ENCODE peak calls at places on chromosomes 16 and 17, in seven cellular contexts. One of them, this sample, is unnamed. For H3K4me1, the result is how much of the 10 kb centered on the place peaks cover.

GRCh38 chr16:55297062-55297909 is 26.7 kb upstream of the IRX6 start:
- DNase-seq in esophagus squamous epithelium: no peak
- DNase-seq in psoas muscle: peak
- DNase-seq in body of pancreas: no peak
- DNase-seq in hepatocyte: no peak
- DNase-seq in mammary epithelial cell: peak
- DNase-seq in heart left ventricle: no peak
- DNase-seq in this sample: no peak

GRCh38 chr16:12062343-12063003 is 85.9 kb downstream of the SNX29 start:
- DNase-seq in esophagus squamous epithelium: peak
- DNase-seq in body of pancreas: no peak
- DNase-seq in hepatocyte: no peak
- DNase-seq in psoas muscle: peak
- DNase-seq in mammary epithelial cell: peak
- DNase-seq in heart left ventricle: peak
- DNase-seq in this sample: peak

GRCh38 chr16:84198401-84198800 is 7.4 kb downstream of the ADAD2 start:
- DNase-seq in heart left ventricle: no peak
- DNase-seq in hepatocyte: no peak
- DNase-seq in body of pancreas: no peak
- DNase-seq in mammary epithelial cell: peak
- DNase-seq in esophagus squamous epithelium: no peak
- DNase-seq in psoas muscle: no peak
- DNase-seq in this sample: no peak

GRCh38 chr16:5328546-5328945 is 231.0 kb upstream of the EEF2KMT start:
- DNase-seq in psoas muscle: no peak
- DNase-seq in esophagus squamous epithelium: no peak
- DNase-seq in mammary epithelial cell: no peak
- DNase-seq in hepatocyte: no peak
- DNase-seq in body of pancreas: no peak
- DNase-seq in heart left ventricle: no peak
- DNase-seq in this sample: no peak

GRCh38 chr16:20969386-20969785 is 68.8 kb downstream of the LYRM1 start:
- DNase-seq in psoas muscle: no peak
- DNase-seq in heart left ventricle: no peak
- DNase-seq in body of pancreas: no peak
- DNase-seq in hepatocyte: no peak
- DNase-seq in esophagus squamous epithelium: no peak
- DNase-seq in mammary epithelial cell: peak
- DNase-seq in this sample: no peak

GRCh38 chr17:31880311-31880710 is 21.2 kb downstream of the UTP6 start:
- DNase-seq in body of pancreas: no peak
- DNase-seq in psoas muscle: no peak
- DNase-seq in mammary epithelial cell: no peak
- DNase-seq in hepatocyte: no peak
- DNase-seq in heart left ventricle: no peak
- DNase-seq in esophagus squamous epithelium: no peak
- DNase-seq in this sample: no peak

GRCh38 chr17:6636616-6637457 is 3.7 kb downstream of the KIAA0753 start:
- DNase-seq in mammary epithelial cell: no peak
- DNase-seq in psoas muscle: no peak
- DNase-seq in esophagus squamous epithelium: no peak
- DNase-seq in body of pancreas: no peak
- DNase-seq in hepatocyte: no peak
- DNase-seq in heart left ventricle: no peak
- DNase-seq in this sample: no peak

GRCh38 chr17:83132251-83133081 is 53.1 kb downstream of the METRNL start:
- DNase-seq in heart left ventricle: no peak
- DNase-seq in body of pancreas: no peak
- DNase-seq in psoas muscle: no peak
- DNase-seq in hepatocyte: no peak
- DNase-seq in mammary epithelial cell: no peak
- DNase-seq in esophagus squamous epithelium: no peak
- DNase-seq in this sample: no peak

GRCh38 chr17:29241015-29241963 is 5.4 kb upstream of the CRYBA1 start:
- DNase-seq in heart left ventricle: no peak
- DNase-seq in psoas muscle: peak
- DNase-seq in mammary epithelial cell: peak
- DNase-seq in hepatocyte: peak
- DNase-seq in body of pancreas: no peak
- DNase-seq in esophagus squamous epithelium: no peak
- DNase-seq in this sample: no peak

GRCh38 chr17:73292031-73292531 is 19.7 kb downstream of the CDC42EP4 start:
- DNase-seq in heart left ventricle: peak
- DNase-seq in mammary epithelial cell: peak
- DNase-seq in hepatocyte: no peak
- DNase-seq in esophagus squamous epithelium: no peak
- DNase-seq in psoas muscle: peak
- DNase-seq in body of pancreas: peak
- DNase-seq in this sample: no peak

GRCh38 chr17:76949913-76950695 is 81.9 kb downstream of the MGAT5B start:
- DNase-seq in mammary epithelial cell: no peak
- DNase-seq in body of pancreas: no peak
- DNase-seq in heart left ventricle: no peak
- DNase-seq in psoas muscle: no peak
- DNase-seq in esophagus squamous epithelium: no peak
- DNase-seq in hepatocyte: no peak
- DNase-seq in this sample: no peak

GRCh38 chr17:81483085-81483861 is 29.3 kb downstream of the ACTG1 start:
- DNase-seq in esophagus squamous epithelium: no peak
- DNase-seq in psoas muscle: peak
- DNase-seq in hepatocyte: no peak
- DNase-seq in mammary epithelial cell: no peak
- DNase-seq in heart left ventricle: peak
- DNase-seq in body of pancreas: peak
- DNase-seq in this sample: peak

GRCh38 chr16:79081292-79082066 is 519.1 kb downstream of the MAF start:
- DNase-seq in hepatocyte: no peak
- DNase-seq in body of pancreas: no peak
- DNase-seq in esophagus squamous epithelium: no peak
- DNase-seq in mammary epithelial cell: no peak
- DNase-seq in heart left ventricle: no peak
- DNase-seq in psoas muscle: no peak
- DNase-seq in this sample: no peak

GRCh38 chr17:32141690-32142037 is 638 bp upstream of the RHOT1 start:
- DNase-seq in esophagus squamous epithelium: no peak
- DNase-seq in heart left ventricle: no peak
- DNase-seq in psoas muscle: no peak
- DNase-seq in hepatocyte: no peak
- DNase-seq in body of pancreas: no peak
- DNase-seq in mammary epithelial cell: no peak
- DNase-seq in this sample: no peak

GRCh38 chr16:75309899-75310430 is 58.5 kb upstream of the BCAR1 start:
- DNase-seq in heart left ventricle: no peak
- DNase-seq in hepatocyte: peak
- DNase-seq in body of pancreas: no peak
- DNase-seq in psoas muscle: no peak
- DNase-seq in mammary epithelial cell: no peak
- DNase-seq in esophagus squamous epithelium: no peak
- DNase-seq in this sample: no peak

GRCh38 chr17:69506489-69506888 is 92.0 kb downstream of the MAP2K6 start:
- DNase-seq in heart left ventricle: no peak
- DNase-seq in psoas muscle: no peak
- DNase-seq in hepatocyte: no peak
- DNase-seq in body of pancreas: no peak
- DNase-seq in esophagus squamous epithelium: no peak
- DNase-seq in mammary epithelial cell: no peak
- DNase-seq in this sample: no peak

GRCh38 chr17:15184872-15185624 is 80.1 kb downstream of the PMP22 start:
- DNase-seq in body of pancreas: no peak
- DNase-seq in psoas muscle: no peak
- DNase-seq in heart left ventricle: no peak
- DNase-seq in esophagus squamous epithelium: no peak
- DNase-seq in hepatocyte: peak
- DNase-seq in mammary epithelial cell: no peak
- DNase-seq in this sample: no peak

GRCh38 chr17:15181333-15181732 is 83.8 kb downstream of the PMP22 start:
- DNase-seq in esophagus squamous epithelium: no peak
- DNase-seq in psoas muscle: no peak
- DNase-seq in mammary epithelial cell: no peak
- DNase-seq in hepatocyte: no peak
- DNase-seq in heart left ventricle: no peak
- DNase-seq in body of pancreas: no peak
- DNase-seq in this sample: no peak

GRCh38 chr17:15181816-15182215 is 83.3 kb downstream of the PMP22 start:
- DNase-seq in hepatocyte: no peak
- DNase-seq in esophagus squamous epithelium: no peak
- DNase-seq in psoas muscle: no peak
- DNase-seq in heart left ventricle: no peak
- DNase-seq in mammary epithelial cell: no peak
- DNase-seq in body of pancreas: no peak
- DNase-seq in this sample: no peak

GRCh38 chr17:15177343-15177742 is 87.8 kb downstream of the PMP22 start:
- DNase-seq in psoas muscle: no peak
- DNase-seq in hepatocyte: no peak
- DNase-seq in esophagus squamous epithelium: no peak
- DNase-seq in mammary epithelial cell: no peak
- DNase-seq in body of pancreas: no peak
- DNase-seq in heart left ventricle: no peak
- DNase-seq in this sample: no peak

GRCh38 chr17:15180121-15180561 is 85.0 kb downstream of the PMP22 start:
- DNase-seq in mammary epithelial cell: no peak
- DNase-seq in esophagus squamous epithelium: no peak
- DNase-seq in body of pancreas: no peak
- DNase-seq in hepatocyte: no peak
- DNase-seq in heart left ventricle: no peak
- DNase-seq in psoas muscle: no peak
- DNase-seq in this sample: no peak
- TF ChIP-seq CTCF in mammary epithelial cell: no peak
- TF ChIP-seq CTCF in esophagus squamous epithelium: no peak
- TF ChIP-seq CTCF in body of pancreas: no peak
- TF ChIP-seq CTCF in hepatocyte: no peak
- TF ChIP-seq CTCF in heart left ventricle: no peak
- TF ChIP-seq CTCF in psoas muscle: no peak
- TF ChIP-seq CTCF in this sample: no peak

GRCh38 chr17:72119963-72120877 is 600 bp upstream of the SOX9 start:
- DNase-seq in mammary epithelial cell: peak
- DNase-seq in hepatocyte: peak
- DNase-seq in psoas muscle: peak
- DNase-seq in body of pancreas: peak
- DNase-seq in heart left ventricle: peak
- DNase-seq in esophagus squamous epithelium: no peak
- DNase-seq in this sample: peak
- H3K4me3 ChIP-seq in mammary epithelial cell: peak
- H3K4me3 ChIP-seq in hepatocyte: peak
- H3K4me3 ChIP-seq in psoas muscle: peak
- H3K4me3 ChIP-seq in body of pancreas: peak
- H3K4me3 ChIP-seq in heart left ventricle: peak
- H3K4me3 ChIP-seq in esophagus squamous epithelium: peak
- H3K4me3 ChIP-seq in this sample: no peak

GRCh38 chr17:27459433-27459832 is 3.2 kb downstream of the KSR1 start:
- DNase-seq in heart left ventricle: no peak
- DNase-seq in hepatocyte: peak
- DNase-seq in psoas muscle: no peak
- DNase-seq in mammary epithelial cell: no peak
- DNase-seq in esophagus squamous epithelium: no peak
- DNase-seq in body of pancreas: no peak
- DNase-seq in this sample: no peak

GRCh38 chr17:27460196-27460725 is 4.0 kb downstream of the KSR1 start:
- DNase-seq in psoas muscle: no peak
- DNase-seq in esophagus squamous epithelium: no peak
- DNase-seq in heart left ventricle: no peak
- DNase-seq in hepatocyte: peak
- DNase-seq in body of pancreas: peak
- DNase-seq in mammary epithelial cell: no peak
- DNase-seq in this sample: no peak

GRCh38 chr17:27462149-27462548 is 5.9 kb downstream of the KSR1 start:
- DNase-seq in hepatocyte: no peak
- DNase-seq in mammary epithelial cell: no peak
- DNase-seq in body of pancreas: no peak
- DNase-seq in psoas muscle: no peak
- DNase-seq in heart left ventricle: no peak
- DNase-seq in esophagus squamous epithelium: no peak
- DNase-seq in this sample: no peak

GRCh38 chr17:27462714-27463113 is 6.5 kb downstream of the KSR1 start:
- DNase-seq in psoas muscle: no peak
- DNase-seq in body of pancreas: no peak
- DNase-seq in hepatocyte: no peak
- DNase-seq in mammary epithelial cell: no peak
- DNase-seq in esophagus squamous epithelium: no peak
- DNase-seq in heart left ventricle: no peak
- DNase-seq in this sample: no peak

DNA sequence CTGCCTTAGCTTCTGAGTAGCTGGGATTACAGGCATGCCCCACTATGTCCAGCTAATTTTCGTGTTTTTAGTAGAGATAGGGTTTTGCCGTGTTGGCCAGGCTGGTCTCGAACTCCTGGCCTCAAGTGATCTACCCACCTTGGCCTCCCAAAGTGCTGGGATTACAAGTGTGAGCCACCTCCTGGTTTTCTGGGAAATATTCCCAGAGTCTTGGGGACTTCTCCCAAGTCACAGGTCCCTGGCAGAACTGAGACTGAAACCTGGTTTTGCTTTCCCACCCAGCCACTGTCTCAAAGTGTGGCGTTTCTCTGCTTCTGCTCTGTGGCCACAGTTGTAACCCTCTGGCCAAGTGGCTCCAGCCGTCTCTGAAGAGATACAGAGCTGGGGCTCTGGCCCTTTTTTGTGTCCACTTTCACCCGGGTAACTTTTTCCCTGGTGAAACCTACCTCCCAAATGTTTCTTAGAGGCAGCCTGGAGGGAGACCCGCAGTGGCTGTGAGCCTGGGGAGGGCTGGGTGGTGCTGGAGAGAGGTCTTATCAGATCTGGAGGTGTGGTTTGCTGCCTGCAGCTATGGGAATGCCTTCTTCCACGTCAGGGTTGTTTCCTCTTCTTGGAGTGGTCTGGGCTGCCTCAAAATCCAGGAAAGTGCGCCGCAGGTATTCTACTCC is 5.1 kb downstream of the KSR1 start:
- DNase-seq in body of pancreas: no peak
- DNase-seq in mammary epithelial cell: no peak
- DNase-seq in heart left ventricle: no peak
- DNase-seq in hepatocyte: peak
- DNase-seq in esophagus squamous epithelium: no peak
- DNase-seq in psoas muscle: no peak
- DNase-seq in this sample: no peak
- H3K4me1 ChIP-seq in body of pancreas: half or more
- H3K4me1 ChIP-seq in mammary epithelial cell: under half
- H3K4me1 ChIP-seq in heart left ventricle: under half
- H3K4me1 ChIP-seq in hepatocyte: under half
- H3K4me1 ChIP-seq in esophagus squamous epithelium: half or more
- H3K4me1 ChIP-seq in psoas muscle: under half
- H3K4me1 ChIP-seq in this sample: under half

DNA sequence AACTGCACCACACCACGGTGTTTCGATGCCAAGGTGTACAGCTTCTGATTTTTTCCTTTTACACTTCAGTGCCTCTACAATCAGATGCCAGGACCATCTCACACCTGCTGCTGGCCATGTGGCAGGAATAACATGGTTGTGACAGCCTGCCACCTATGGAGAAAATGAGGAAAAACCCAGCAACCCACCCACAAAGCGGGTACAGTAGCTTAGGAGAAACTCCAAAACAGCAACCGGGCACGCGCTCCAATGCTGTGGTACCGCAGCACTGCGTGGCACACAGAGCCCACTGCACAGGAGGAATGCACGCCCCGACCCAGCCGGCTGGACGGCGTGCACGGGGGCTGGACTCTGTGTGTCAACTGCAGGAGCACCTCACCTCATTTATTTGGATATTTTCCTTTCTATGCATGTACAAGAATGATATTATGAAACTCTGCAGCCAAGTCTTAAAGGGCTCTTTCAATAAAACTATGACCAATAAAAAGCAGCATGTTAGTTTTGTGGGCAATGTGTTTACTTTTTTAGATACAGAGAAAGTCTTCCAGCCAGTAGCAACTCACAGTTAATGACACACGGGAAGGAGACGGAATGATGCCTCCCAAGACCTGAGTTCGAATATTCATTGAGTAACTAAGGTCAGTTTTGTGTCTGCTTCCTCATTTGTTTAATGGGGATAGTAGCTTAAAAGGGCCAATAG is 45.9 kb downstream of the MAP1LC3B start:
- DNase-seq in mammary epithelial cell: no peak
- DNase-seq in esophagus squamous epithelium: no peak
- DNase-seq in body of pancreas: no peak
- DNase-seq in psoas muscle: no peak
- DNase-seq in heart left ventricle: no peak
- DNase-seq in hepatocyte: no peak
- DNase-seq in this sample: no peak
- TF ChIP-seq CTCF in mammary epithelial cell: no peak
- TF ChIP-seq CTCF in esophagus squamous epithelium: no peak
- TF ChIP-seq CTCF in body of pancreas: no peak
- TF ChIP-seq CTCF in psoas muscle: no peak
- TF ChIP-seq CTCF in heart left ventricle: no peak
- TF ChIP-seq CTCF in hepatocyte: no peak
- TF ChIP-seq CTCF in this sample: no peak